ENCODE peak calls at places on chromosome 1, in nine cellular contexts. Q is H9, H is H1, U is stomach, L is MM.1S, V is ovary, S is gastrocnemius medialis, I is psoas muscle, X is tibial nerve. R is an unnamed sample.

GRCh38 chr1:92203105-92203504 is 14.6 kb upstream of the C1orf146 start:
- DNase-seq in V (no peak), L (no peak), S (no peak), X (no peak), Q (no peak), U (no peak), I (no peak), H (no peak), R (no peak)

GRCh38 chr1:184315254-184315653 is 71.6 kb upstream of the C1orf21 start:
- DNase-seq in U (no peak), H (no peak), V (no peak), L (no peak), Q (no peak), I (no peak), S (no peak), X (no peak), R (no peak)

GRCh38 chr1:55593299-55593698 is 378.1 kb upstream of the USP24 start:
- DNase-seq in V (no peak), X (no peak), H (no peak), U (no peak), Q (no peak), I (no peak), L (no peak), S (no peak), R (no peak)

GRCh38 chr1:216805233-216805632 is 82.0 kb upstream of the ESRRG start:
- DNase-seq in V (no peak), X (no peak), U (no peak), H (no peak), L (no peak), Q (no peak), I (no peak), S (peak; percentile 61), R (no peak)

GRCh38 chr1:27005648-27006496 is 6.8 kb downstream of the TENT5B start:
- DNase-seq in Q (peak; percentile 73), S (no peak), I (no peak), U (peak; percentile 62), H (peak; percentile 62), L (no peak), X (no peak), V (no peak), R (no peak)

GRCh38 chr1:21468597-21468996 is 28.7 kb downstream of the NBPF3 start:
- DNase-seq in V (no peak), H (peak; percentile 80), X (no peak), Q (peak; percentile 61), U (peak; percentile 33), S (no peak), I (no peak), L (peak; percentile 19), R (no peak)

GRCh38 chr1:33031506-33031905 is 5.2 kb downstream of the AK2 start:
- DNase-seq in V (no peak), X (no peak), I (no peak), H (no peak), U (no peak), Q (no peak), L (no peak), S (no peak), R (no peak)

GRCh38 chr1:104238991-104239390 is 489.3 kb downstream of the AMY1C start:
- DNase-seq in U (no peak), X (no peak), Q (no peak), L (no peak), S (no peak), H (no peak), I (no peak), V (no peak), R (no peak)

GRCh38 chr1:98044766-98045165 is 123.9 kb upstream of the DPYD start:
- DNase-seq in L (no peak), I (no peak), V (no peak), U (no peak), H (peak; percentile 48), S (no peak), Q (no peak), X (no peak), R (no peak)

GRCh38 chr1:220521755-220522154 is 6.2 kb upstream of the MARK1 start:
- DNase-seq in U (no peak), I (no peak), S (no peak), V (no peak), X (no peak), L (no peak), H (no peak), Q (no peak), R (no peak)

GRCh38 chr1:227357229-227358078 is 39.2 kb upstream of the CDC42BPA start:
- DNase-seq in X (peak; percentile 24), H (peak; percentile 53), V (peak; percentile 68), S (peak; percentile 75), Q (peak; percentile 82), U (peak; percentile 65), L (no peak), I (peak; percentile 81), R (peak; percentile 67)

GRCh38 chr1:204971700-204972336 is 71.2 kb upstream of the CNTN2 start:
- DNase-seq in S (no peak), U (no peak), I (no peak), Q (no peak), H (no peak), X (no peak), V (no peak), L (no peak), R (no peak)

GRCh38 chr1:112325504-112325903 is 70.5 kb upstream of the CTTNBP2NL start:
- DNase-seq in H (no peak), U (no peak), I (peak; percentile 58), S (no peak), X (no peak), L (no peak), Q (peak; percentile 48), V (no peak), R (no peak)

GRCh38 chr1:84719477-84720274 is 29.4 kb upstream of the SSX2IP start:
- DNase-seq in S (no peak), I (no peak), X (no peak), H (no peak), U (no peak), V (no peak), Q (no peak), L (no peak), R (no peak)

GRCh38 chr1:156796340-156797097 is 20.1 kb downstream of the SH2D2A start:
- DNase-seq in Q (no peak), H (no peak), X (no peak), S (no peak), U (no peak), V (no peak), L (no peak), I (no peak), R (no peak)

GRCh38 chr1:84083321-84083720 is 60.8 kb upstream of the PRKACB start:
- DNase-seq in L (no peak), V (no peak), X (no peak), U (no peak), Q (no peak), I (no peak), H (no peak), S (no peak), R (no peak)

GRCh38 chr1:216462061-216462775 is 39.0 kb upstream of the USH2A start:
- DNase-seq in X (no peak), S (no peak), Q (no peak), U (no peak), L (no peak), I (no peak), V (no peak), H (no peak), R (no peak)

GRCh38 chr1:58896211-58897183 is 112.7 kb upstream of the JUN start:
- DNase-seq in S (peak; percentile 90), X (no peak), Q (no peak), V (no peak), I (peak; percentile 92), U (peak; percentile 89), L (no peak), H (no peak), R (no peak)

DNA sequence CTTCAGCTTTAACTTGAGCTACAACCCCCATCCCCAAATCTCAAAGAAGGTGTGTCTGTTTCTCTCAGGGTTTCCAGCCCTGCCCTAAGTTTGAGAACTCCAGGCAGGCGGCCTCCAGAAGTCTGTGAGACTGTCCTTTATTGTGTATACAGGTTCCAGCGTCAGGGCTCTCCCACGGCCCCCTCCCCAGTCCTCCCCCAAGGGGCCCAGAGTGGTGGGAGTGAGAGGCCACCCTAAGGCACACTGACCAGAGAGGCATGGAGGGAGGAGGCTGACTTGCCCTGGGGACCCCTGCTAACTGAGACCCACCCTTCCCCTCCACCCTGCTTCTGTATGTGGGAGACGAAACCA is 4.0 kb downstream of the HSPB7 start:
- DNase-seq in X (no peak), U (no peak), S (peak; percentile 43), H (no peak), Q (no peak), L (no peak), I (peak; percentile 62), V (no peak), R (no peak)
- H3K27ac ChIP-seq in X (no peak overlapping the region), U (peak overlapping the region; percentile 82), S (peak overlapping the region; percentile 99), H (no peak overlapping the region), Q (no peak overlapping the region), L (no peak overlapping the region), I (peak overlapping the region; percentile 100), V (peak overlapping the region; percentile 94), R (peak overlapping the region; percentile 74)

GRCh38 chr1:38360807-38361206 is 314.2 kb upstream of the POU3F1 start:
- DNase-seq in L (no peak), V (no peak), Q (no peak), I (no peak), X (no peak), S (no peak), U (no peak), H (no peak), R (no peak)
- TF ChIP-seq CTCF in L (peak; percentile 5), V (no peak), Q (peak; percentile 62), I (no peak), X (no peak), S (no peak), U (no peak), H (peak; percentile 54), R (no peak)

GRCh38 chr1:89527256-89527655 is 2.6 kb downstream of the LRRC8B start:
- DNase-seq in U (no peak), L (no peak), S (no peak), X (no peak), I (no peak), Q (no peak), H (no peak), V (no peak), R (no peak)
- H3K27ac ChIP-seq in U (no peak overlapping the region), L (no peak overlapping the region), S (peak overlapping the region; percentile 98), X (no peak overlapping the region), I (peak overlapping the region; percentile 98), Q (no peak overlapping the region), H (no peak overlapping the region), V (no peak overlapping the region), R (no peak overlapping the region)

GRCh38 chr1:155650231-155650757 is 38.3 kb downstream of the YY1AP1 start:
- DNase-seq in S (no peak), Q (no peak), U (no peak), H (no peak), I (no peak), X (no peak), L (no peak), V (no peak), R (no peak)

GRCh38 chr1:155645648-155646047 is 35.6 kb downstream of the MSTO1 start:
- DNase-seq in H (no peak), U (no peak), S (no peak), Q (no peak), L (no peak), I (peak; percentile 56), V (no peak), X (peak; percentile 24), R (no peak)

GRCh38 chr1:155649689-155650088 is 38.9 kb downstream of the YY1AP1 start:
- DNase-seq in L (no peak), Q (no peak), H (no peak), U (no peak), S (no peak), V (no peak), I (no peak), X (no peak), R (no peak)

GRCh38 chr1:155646307-155646706 is 36.3 kb downstream of the MSTO1 start:
- DNase-seq in U (no peak), H (no peak), I (peak; percentile 79), S (peak; percentile 69), V (no peak), Q (no peak), L (no peak), X (peak; percentile 75), R (no peak)

GRCh38 chr1:155648207-155649147 is 38.5 kb downstream of the MSTO1 start:
- DNase-seq in I (no peak), X (peak; percentile 33), L (no peak), S (no peak), Q (peak; percentile 40), V (no peak), H (no peak), U (peak; percentile 27), R (no peak)
- TF ChIP-seq CTCF in I (peak; percentile 15), X (peak; percentile 37), L (no peak), S (no peak), Q (peak; percentile 61), V (no peak), H (no peak), U (no peak), R (peak; percentile 41)

R was measured in suprapubic skin.